ENCODE peak calls at places on chromosomes 5 and 9, in five cellular contexts. Q is A549, G is ovary, W is adrenal gland, S is IMR-90. A is an unnamed sample.

GRCh38 chr5:158513490-158514301 is 586.0 kb downstream of the EBF1 start:
- DNase-seq in Q (no peak), G (no peak), W (no peak), S (no peak), A (no peak)

GRCh38 chr9:69097053-69097452 is 61.5 kb downstream of the FXN start:
- DNase-seq in Q (no peak), G (no peak), W (no peak), S (peak; percentile 84), A (no peak)

GRCh38 chr5:10145922-10146321 is 103.8 kb downstream of the ATPSCKMT start:
- DNase-seq in Q (peak; percentile 18), G (no peak), W (no peak), S (peak; percentile 66), A (no peak)

GRCh38 chr5:149677721-149678120 is 52.4 kb upstream of the PPARGC1B start:
- DNase-seq in Q (no peak), G (no peak), W (no peak), S (no peak), A (no peak)

GRCh38 chr5:10524376-10525123 is 39.3 kb upstream of the ANKRD33B start:
- DNase-seq in Q (no peak), G (no peak), W (no peak), S (peak; percentile 97), A (no peak)

GRCh38 chr9:134960701-134961181 is 43.0 kb upstream of the FCN1 start:
- DNase-seq in Q (no peak), G (peak; percentile 20), W (no peak), S (no peak), A (no peak)

GRCh38 chr9:116317503-116317902 is 163.9 kb downstream of the PAPPA start:
- DNase-seq in Q (no peak), G (no peak), W (no peak), S (no peak), A (no peak)

GRCh38 chr5:32714836-32715235 is 3.7 kb downstream of the NPR3 start:
- DNase-seq in Q (no peak), G (no peak), W (no peak), S (peak; percentile 72), A (no peak)

GRCh38 chr5:1322036-1322903 is 22.6 kb downstream of the CLPTM1L start:
- DNase-seq in Q (no peak), G (peak; percentile 18), W (no peak), S (no peak), A (no peak)

GRCh38 chr5:88746438-88746882 is 136.5 kb downstream of the MEF2C start:
- DNase-seq in Q (no peak), G (no peak), W (no peak), S (no peak), A (no peak)
- H3K4me3 ChIP-seq in Q (no peak overlapping the region), G (no peak overlapping the region), W (no peak overlapping the region), S (no peak overlapping the region), A (no peak overlapping the region)

DNA sequence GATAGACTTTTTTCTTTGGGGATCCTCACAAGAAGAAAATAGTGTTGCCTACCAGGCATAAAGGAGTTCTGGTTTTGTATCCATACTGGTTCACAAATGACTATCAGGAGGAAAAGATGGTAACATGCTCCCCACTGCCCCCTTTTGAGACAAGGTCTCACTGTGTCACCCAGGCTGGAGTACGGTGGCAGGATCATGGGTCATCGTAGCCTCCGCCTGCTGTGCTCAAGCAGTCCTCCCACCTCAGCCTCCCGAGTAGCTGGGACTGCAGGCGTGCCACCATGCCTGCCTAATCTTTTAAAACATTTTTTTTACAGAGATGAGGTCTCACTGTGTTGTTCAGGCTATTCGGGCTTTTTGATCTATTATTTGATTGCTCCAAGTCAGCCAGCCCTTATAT is 99.3 kb downstream of the TRIO start:
- DNase-seq in Q (no peak), G (no peak), W (no peak), S (no peak), A (no peak)
- H3K4me1 ChIP-seq in Q (peaks cover 67% of the 10 kb centered on the region), G (peaks cover 7% of the 10 kb centered on the region), W (peaks cover 13% of the 10 kb centered on the region), S (peaks cover 46% of the 10 kb centered on the region), A (no peaks in the 10 kb centered on the region)

GRCh38 chr9:120741701-120742100 is 27.4 kb upstream of the MEGF9 start:
- DNase-seq in Q (no peak), G (no peak), W (no peak), S (no peak), A (no peak)
- H3K27ac ChIP-seq in Q (no peak overlapping the region), G (no peak overlapping the region), W (no peak overlapping the region), S (no peak overlapping the region), A (no peak overlapping the region)

GRCh38 chr5:154193176-154193575 is 2.6 kb downstream of the GALNT10 start:
- DNase-seq in Q (no peak), G (no peak), W (no peak), S (no peak), A (no peak)

GRCh38 chr5:154191467-154192261 is 1.1 kb downstream of the GALNT10 start:
- DNase-seq in Q (no peak), G (no peak), W (peak; percentile 19), S (peak; percentile 59), A (no peak)

GRCh38 chr5:154189819-154190651 is 498 bp upstream of the GALNT10 start:
- DNase-seq in Q (peak; percentile 91), G (peak; percentile 88), W (peak; percentile 89), S (peak; percentile 66), A (peak; percentile 89)

GRCh38 chr5:154189256-154189818 is 1.2 kb upstream of the GALNT10 start:
- DNase-seq in Q (no peak), G (peak; percentile 52), W (peak; percentile 60), S (no peak), A (peak; percentile 24)

DNA sequence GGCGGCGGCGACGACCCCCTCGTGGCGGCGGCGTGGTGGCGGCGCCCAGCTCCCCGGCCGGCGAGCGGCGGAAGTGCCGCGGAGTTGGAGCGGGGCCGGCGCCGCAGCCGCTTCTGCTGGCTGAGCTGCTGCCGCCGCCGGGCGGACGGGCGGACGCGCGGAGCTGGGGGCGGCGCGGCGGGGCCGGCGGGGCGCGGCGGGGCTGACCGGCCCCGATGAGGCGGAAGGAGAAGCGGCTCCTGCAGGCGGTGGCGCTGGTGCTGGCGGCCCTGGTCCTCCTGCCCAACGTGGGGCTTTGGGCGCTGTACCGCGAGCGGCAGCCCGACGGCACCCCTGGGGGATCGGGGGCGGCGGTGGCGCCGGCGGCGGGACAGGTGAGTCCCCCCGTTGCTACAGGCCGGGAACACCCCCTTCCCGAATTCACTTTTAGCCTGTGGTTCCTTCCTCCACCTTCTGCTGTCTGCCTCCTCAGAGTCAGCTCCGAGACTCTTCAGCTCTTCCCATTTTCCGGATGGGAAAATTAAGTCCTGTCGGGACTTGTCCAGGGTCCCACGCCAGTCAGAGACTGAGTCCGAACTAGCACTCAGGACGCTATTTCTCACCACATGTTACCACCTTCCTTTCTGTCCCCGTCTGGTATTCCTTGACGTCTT is at the start of gene GALNT10:
- DNase-seq in Q (peak; percentile 59), G (peak; percentile 82), W (peak; percentile 66), S (peak; percentile 66), A (peak; percentile 53)
- H3K4me3 ChIP-seq in Q (peak within 1 kb of the TSS; percentile 65), G (peak within 1 kb of the TSS; percentile 96), W (peak within 1 kb of the TSS; percentile 85), S (peak within 1 kb of the TSS; percentile 80), A (peak within 1 kb of the TSS; percentile 85)

GRCh38 chr5:31364881-31365636 is 166.8 kb downstream of the DROSHA start:
- DNase-seq in Q (no peak), G (no peak), W (no peak), S (peak; percentile 90), A (no peak)
- H3K4me1 ChIP-seq in Q (no peaks in the 10 kb centered on the region), G (no peaks in the 10 kb centered on the region), W (no peaks in the 10 kb centered on the region), S (peaks cover 34% of the 10 kb centered on the region), A (no peaks in the 10 kb centered on the region)

DNA sequence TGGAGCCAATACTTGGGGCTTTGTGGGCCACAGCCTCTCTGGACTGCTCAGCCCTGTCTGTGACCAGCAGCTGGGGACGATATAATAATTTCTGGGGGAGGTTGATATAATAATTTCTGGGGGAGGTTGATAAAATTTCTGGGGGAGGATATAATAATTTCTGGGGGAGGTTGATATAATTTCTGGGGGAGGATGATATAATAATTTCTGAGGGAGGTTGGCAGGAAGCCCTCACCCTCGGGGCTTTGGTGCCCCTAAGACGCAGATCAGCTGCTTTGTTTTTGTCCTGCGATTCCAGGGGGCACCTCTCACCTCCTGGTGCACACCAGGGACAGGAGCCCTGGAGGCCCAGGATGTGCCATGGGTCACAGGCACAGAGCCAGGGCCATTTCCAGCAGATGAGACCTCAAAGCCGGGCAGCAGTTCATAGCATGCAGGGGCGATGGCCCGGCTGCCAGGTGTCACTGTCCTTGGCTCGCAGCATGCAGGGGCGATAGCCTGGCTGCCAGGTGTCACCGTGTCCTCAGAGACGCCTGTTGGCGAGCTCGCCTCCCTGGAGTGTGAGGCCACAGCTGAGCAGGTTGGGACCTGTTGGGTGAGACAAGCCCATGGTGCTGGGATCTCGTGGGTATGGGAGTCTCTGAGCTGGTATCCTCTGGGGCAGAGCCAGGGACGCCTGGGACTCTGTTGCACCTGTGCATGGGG is 3.8 kb upstream of the TOR4A start:
- DNase-seq in Q (no peak), G (peak; percentile 35), W (no peak), S (no peak), A (no peak)
- H3K27ac ChIP-seq in Q (no peak overlapping the region), G (no peak overlapping the region), W (no peak overlapping the region), S (no peak overlapping the region), A (peak overlapping the region; percentile 41)

GRCh38 chr5:124889522-124889828 is 143.0 kb upstream of the ZNF608 start:
- DNase-seq in Q (no peak), G (no peak), W (no peak), S (no peak), A (no peak)

GRCh38 chr5:124888050-124888506 is 141.6 kb upstream of the ZNF608 start:
- DNase-seq in Q (peak; percentile 27), G (no peak), W (no peak), S (no peak), A (no peak)

GRCh38 chr5:124889850-124890249 is 143.4 kb upstream of the ZNF608 start:
- DNase-seq in Q (no peak), G (no peak), W (no peak), S (no peak), A (no peak)

GRCh38 chr5:124887223-124887622 is 140.8 kb upstream of the ZNF608 start:
- DNase-seq in Q (no peak), G (no peak), W (peak; percentile 25), S (no peak), A (no peak)

DNA sequence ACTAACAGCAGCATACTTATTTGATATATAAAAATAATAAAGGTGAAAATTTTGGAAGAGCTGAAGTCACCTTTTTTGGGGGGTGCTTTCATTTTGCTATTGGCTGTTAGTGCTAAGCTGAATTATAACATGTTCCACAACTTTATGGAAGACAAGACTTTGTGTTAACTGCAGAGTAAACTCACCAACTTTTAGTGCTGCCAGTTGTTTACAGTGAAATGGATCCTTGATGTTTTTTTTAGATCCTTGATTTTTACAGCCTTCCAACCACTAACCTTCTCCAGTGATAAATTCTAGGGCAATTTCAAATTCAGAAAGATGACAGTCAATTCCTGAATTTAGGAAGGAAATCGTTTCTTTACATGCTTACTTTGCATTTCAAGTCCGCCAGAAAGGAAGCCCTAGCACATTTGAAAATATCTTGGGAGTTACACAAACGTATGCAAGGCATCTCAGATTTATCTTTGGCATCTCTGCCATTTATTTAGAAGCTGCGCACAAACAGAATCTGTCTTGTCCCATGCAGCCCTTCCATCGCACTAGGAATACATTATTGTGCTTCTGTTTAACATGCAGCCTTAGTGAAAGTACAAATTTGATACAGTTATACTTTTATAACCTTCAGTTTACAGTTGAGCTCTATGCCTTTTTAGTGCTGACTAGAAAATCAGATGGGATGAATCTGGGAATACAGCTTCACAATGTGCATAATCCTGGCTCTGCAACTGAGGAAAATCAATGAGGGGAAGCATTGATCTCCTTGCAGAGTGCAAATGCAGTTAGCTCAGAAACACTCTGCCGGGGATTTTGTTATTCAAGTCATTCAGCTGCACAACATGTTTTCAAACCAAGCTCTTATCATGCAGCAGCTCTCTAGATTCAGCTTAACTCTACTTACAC is 142.4 kb upstream of the ZNF608 start:
- DNase-seq in Q (no peak), G (no peak), W (no peak), S (no peak), A (no peak)
- H3K4me3 ChIP-seq in Q (no peak overlapping the region), G (no peak overlapping the region), W (no peak overlapping the region), S (no peak overlapping the region), A (no peak overlapping the region)